ENCODE peak calls at places on chromosomes 4 and X, in eight cellular contexts. H is cardiac muscle cell; Y is astrocyte; F is A673; Q is CD8-positive, alpha-beta T cell; J is ovary; D is heart left ventricle; X is H9. A is an unnamed sample.
A peak's percentile ranks its signal among the peaks of the same experiment; 100 is the strongest.

GRCh38 chr4:19888587-19888986 is 363.1 kb upstream of the SLIT2 start:
- DNase-seq in J (no peak), D (no peak), X (no peak), H (no peak), F (peak; percentile 3), Q (no peak), Y (no peak), A (no peak)

GRCh38 chr4:88866862-88867550 is 169.4 kb upstream of the NAP1L5 start:
- DNase-seq in X (no peak), F (no peak), J (no peak), D (no peak), H (no peak), Y (no peak), Q (no peak), A (no peak)

GRCh38 chr4:54571762-54572542 is 85.8 kb upstream of the KIT start:
- DNase-seq in X (no peak), J (no peak), D (no peak), Q (no peak), Y (no peak), H (no peak), F (no peak), A (no peak)

GRCh38 chr4:31467781-31468180 is 747.6 kb downstream of the PCDH7 start:
- DNase-seq in J (no peak), H (peak; percentile 13), D (no peak), Q (no peak), F (no peak), X (no peak), Y (peak; percentile 7), A (no peak)

GRCh38 chrX:154541896-154542722 is 4.5 kb downstream of the G6PD start:
- DNase-seq in X (no peak), F (peak; percentile 86), Q (peak; percentile 38), J (peak; percentile 86), Y (peak; percentile 80), H (peak; percentile 95), D (peak; percentile 78), A (peak; percentile 95)

GRCh38 chr4:174189392-174190029 is 94.0 kb downstream of the FBXO8 start:
- DNase-seq in D (no peak), X (no peak), J (no peak), Y (no peak), H (no peak), F (no peak), Q (no peak), A (no peak)

GRCh38 chr4:6258026-6258360 is 11.7 kb upstream of the WFS1 start:
- DNase-seq in Q (no peak), D (no peak), Y (no peak), X (no peak), F (no peak), H (no peak), J (no peak), A (no peak)

GRCh38 chrX:53155512-53156206 is 61.7 kb downstream of the KANTR start:
- DNase-seq in H (no peak), D (no peak), F (no peak), J (no peak), Q (no peak), Y (no peak), X (no peak), A (no peak)

GRCh38 chrX:116417214-116417613 is 19.2 kb upstream of the SLC6A14 start:
- DNase-seq in H (no peak), Y (no peak), J (no peak), D (no peak), Q (no peak), X (no peak), F (no peak), A (no peak)

GRCh38 chr4:175947117-175947722 is 118.4 kb upstream of the WDR17 start:
- DNase-seq in D (no peak), J (no peak), X (no peak), Q (no peak), F (peak; percentile 19), Y (no peak), H (peak; percentile 50), A (no peak)

GRCh38 chrX:123764967-123765871 is 32.4 kb upstream of the THOC2 start:
- DNase-seq in Y (peak; percentile 78), D (peak; percentile 90), J (peak; percentile 79), F (peak; percentile 92), X (peak; percentile 88), H (peak; percentile 91), Q (peak; percentile 49), A (peak; percentile 81)

GRCh38 chr4:56622176-56622575 is 58.9 kb downstream of the HOPX start:
- DNase-seq in F (no peak), Y (no peak), X (no peak), H (no peak), Q (no peak), J (no peak), D (no peak), A (no peak)

GRCh38 chr4:7218686-7219085 is 26.3 kb downstream of the SORCS2 start:
- DNase-seq in X (no peak), Q (no peak), J (no peak), Y (no peak), F (no peak), D (no peak), H (no peak), A (no peak)

GRCh38 chrX:28901637-28902036 is 314.4 kb downstream of the IL1RAPL1 start:
- DNase-seq in F (no peak), Y (peak; percentile 65), Q (no peak), X (no peak), D (no peak), H (no peak), J (no peak), A (no peak)

GRCh38 chr4:99221980-99222379 is 2.9 kb upstream of the ADH6 start:
- DNase-seq in J (no peak), Y (no peak), F (peak; percentile 15), X (no peak), Q (no peak), D (no peak), H (peak; percentile 64), A (no peak)

GRCh38 chrX:43853225-43853828 is 28.9 kb downstream of the MAOB start:
- DNase-seq in X (no peak), F (no peak), D (no peak), J (no peak), Q (no peak), H (no peak), Y (no peak), A (no peak)

GRCh38 chrX:38142598-38142997 is 78.1 kb downstream of the SRPX start:
- DNase-seq in F (no peak), D (no peak), Y (peak; percentile 47), H (peak; percentile 90), Q (no peak), J (no peak), X (no peak), A (no peak)

GRCh38 chr4:70505152-70505748 is 13.1 kb upstream of the AMTN start:
- DNase-seq in Q (peak; percentile 52), H (peak; percentile 63), Y (no peak), J (peak; percentile 19), X (peak; percentile 65), F (peak; percentile 46), D (peak; percentile 25), A (no peak)

GRCh38 chrX:8689473-8689872 is 42.5 kb downstream of the ANOS1 start:
- DNase-seq in X (no peak), Q (no peak), D (no peak), F (no peak), H (no peak), J (no peak), Y (no peak), A (no peak)
- H3K4me1 ChIP-seq in X (peaks cover 11% of the 10 kb centered on the region), Q (no peaks in the 10 kb centered on the region), D (no peaks in the 10 kb centered on the region), F (peaks cover 20% of the 10 kb centered on the region), H (peaks cover 7% of the 10 kb centered on the region), J (no peaks in the 10 kb centered on the region), Y (no peaks in the 10 kb centered on the region), A (no peaks in the 10 kb centered on the region)

GRCh38 chr4:113742643-113743042 is 18.9 kb downstream of the CAMK2D start:
- DNase-seq in X (no peak), D (no peak), Y (no peak), F (no peak), Q (no peak), J (no peak), H (no peak), A (no peak)

GRCh38 chr4:113740857-113741379 is 20.6 kb downstream of the CAMK2D start:
- DNase-seq in D (no peak), X (no peak), Q (no peak), Y (no peak), H (no peak), J (no peak), F (no peak), A (no peak)

GRCh38 chr4:113739197-113739596 is 22.3 kb downstream of the CAMK2D start:
- DNase-seq in F (peak; percentile 38), D (no peak), Y (no peak), X (no peak), Q (no peak), J (no peak), H (no peak), A (no peak)

GRCh38 chr4:113741971-113742370 is 19.6 kb downstream of the CAMK2D start:
- DNase-seq in Q (no peak), H (no peak), X (no peak), Y (no peak), J (no peak), D (no peak), F (no peak), A (no peak)

GRCh38 chr4:113738251-113738650 is 23.3 kb downstream of the CAMK2D start:
- DNase-seq in H (peak; percentile 79), J (no peak), D (no peak), X (no peak), Y (peak; percentile 83), F (no peak), Q (no peak), A (no peak)
- H3K4me1 ChIP-seq in H (no peaks in the 10 kb centered on the region), J (no peaks in the 10 kb centered on the region), D (peaks cover 7% of the 10 kb centered on the region), X (no peaks in the 10 kb centered on the region), Y (no peaks in the 10 kb centered on the region), F (peaks cover 16% of the 10 kb centered on the region), Q (peaks cover 13% of the 10 kb centered on the region), A (no peaks in the 10 kb centered on the region)

DNA sequence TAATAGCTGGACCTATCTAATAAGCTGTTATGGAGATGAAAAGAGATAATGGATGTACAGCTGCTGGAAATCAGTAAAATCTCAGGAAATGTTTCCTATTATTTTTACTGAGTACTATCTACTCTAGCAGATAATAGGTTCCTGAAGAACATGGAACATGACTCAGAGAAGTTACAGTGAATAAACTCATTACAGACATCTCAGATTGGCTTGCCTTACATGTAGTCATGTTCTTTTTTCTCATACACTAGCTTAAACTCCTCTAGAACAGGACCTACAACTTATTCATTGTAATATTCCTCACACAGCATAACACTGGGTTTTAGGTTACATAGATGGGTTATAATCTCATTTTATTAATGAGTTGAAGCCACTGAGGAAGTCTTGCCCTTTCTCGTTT is 86.9 kb upstream of the BMP2K start:
- DNase-seq in H (peak; percentile 25), Q (no peak), J (no peak), X (no peak), D (no peak), Y (no peak), F (no peak), A (no peak)
- H3K4me1 ChIP-seq in H (peaks cover 49% of the 10 kb centered on the region), Q (no peaks in the 10 kb centered on the region), J (no peaks in the 10 kb centered on the region), X (peaks cover 3% of the 10 kb centered on the region), D (peaks cover 3% of the 10 kb centered on the region), Y (peaks cover 1% of the 10 kb centered on the region), F (no peaks in the 10 kb centered on the region), A (peaks cover 18% of the 10 kb centered on the region)

GRCh38 chr4:126938023-126938422 is 694.7 kb upstream of the INTU start:
- DNase-seq in D (no peak), F (no peak), Y (peak; percentile 29), J (no peak), X (no peak), H (no peak), Q (no peak), A (no peak)

GRCh38 chr4:126939401-126939800 is 693.4 kb upstream of the INTU start:
- DNase-seq in X (no peak), J (no peak), Q (no peak), F (no peak), H (peak; percentile 43), Y (peak; percentile 89), D (no peak), A (no peak)

GRCh38 chr4:126935784-126936183 is 697.0 kb upstream of the INTU start:
- DNase-seq in Q (no peak), Y (no peak), X (no peak), J (no peak), D (no peak), H (no peak), F (no peak), A (no peak)

GRCh38 chr4:126937342-126937741 is 695.4 kb upstream of the INTU start:
- DNase-seq in Q (no peak), J (no peak), D (no peak), H (no peak), F (no peak), X (no peak), Y (no peak), A (no peak)
- H3K4me1 ChIP-seq in Q (no peaks in the 10 kb centered on the region), J (no peaks in the 10 kb centered on the region), D (no peaks in the 10 kb centered on the region), H (no peaks in the 10 kb centered on the region), F (no peaks in the 10 kb centered on the region), X (no peaks in the 10 kb centered on the region), Y (peaks cover 14% of the 10 kb centered on the region), A (no peaks in the 10 kb centered on the region)

A was measured in right atrium auricular region.